ENCODE peak calls at places on chromosomes 5 and 9, in four cellular contexts. N is breast epithelium, R is stomach, T is upper lobe of left lung. C is an unnamed sample. For H3K4me1, the result is how much of the 10 kb centered on the place peaks cover.

GRCh38 chr9:125867752-125868400 is 120.7 kb downstream of the PBX3 start:
- DNase-seq in T (no peak), R (no peak), N (no peak), C (no peak)

GRCh38 chr5:141969783-141970741 is 1.2 kb downstream of the RNF14 start:
- DNase-seq in T (no peak), R (no peak), N (no peak), C (no peak)

GRCh38 chr5:178426326-178427130 is 163.7 kb downstream of the COL23A1 start:
- DNase-seq in N (no peak), T (peak), R (no peak), C (no peak)

GRCh38 chr5:77358566-77359205 is 133.4 kb downstream of the WDR41 start:
- DNase-seq in R (no peak), N (no peak), T (no peak), C (no peak)

GRCh38 chr9:82670000-82670399 is 392.9 kb downstream of the RASEF start:
- DNase-seq in T (no peak), N (no peak), R (no peak), C (no peak)

GRCh38 chr5:92613546-92613945 is 967.5 kb downstream of the NR2F1-AS1 start:
- DNase-seq in N (no peak), T (no peak), R (no peak), C (no peak)

GRCh38 chr9:108093773-108094675 is 604.5 kb upstream of the KLF4 start:
- DNase-seq in R (peak), T (no peak), N (no peak), C (no peak)

GRCh38 chr9:16309350-16310271 is 560.9 kb downstream of the BNC2 start:
- DNase-seq in R (no peak), T (peak), N (no peak), C (peak)

GRCh38 chr5:171149772-171150171 is 159.3 kb upstream of the TLX3 start:
- DNase-seq in R (no peak), T (no peak), N (no peak), C (no peak)

GRCh38 chr9:132572921-132573320 is 9.5 kb upstream of the BARHL1 start:
- DNase-seq in R (no peak), T (no peak), N (no peak), C (no peak)

GRCh38 chr5:96431376-96432244 is 1.4 kb downstream of the PCSK1 start:
- DNase-seq in R (no peak), T (no peak), N (no peak), C (no peak)

GRCh38 chr5:129609710-129610109 is 138.2 kb upstream of the MINAR2 start:
- DNase-seq in T (no peak), R (no peak), N (no peak), C (no peak)

GRCh38 chr5:122180863-122181519 is 51.6 kb downstream of the ZNF474 start:
- DNase-seq in N (no peak), T (no peak), R (no peak), C (no peak)

GRCh38 chr9:130041648-130042405 is 1.2 kb downstream of the FNBP1 start:
- DNase-seq in T (no peak), R (no peak), N (no peak), C (peak)

GRCh38 chr9:129442791-129443511 is 177.9 kb downstream of the C9orf50 start:
- DNase-seq in T (no peak), R (no peak), N (peak), C (no peak)

GRCh38 chr5:175576591-175576990 is 81.3 kb upstream of the HRH2 start:
- DNase-seq in R (no peak), N (no peak), T (no peak), C (no peak)

GRCh38 chr9:9133526-9133925 is 1333.9 kb upstream of the DMAC1 start:
- DNase-seq in R (no peak), T (no peak), N (no peak), C (no peak)

GRCh38 chr9:116276651-116277121 is 123.1 kb downstream of the PAPPA start:
- DNase-seq in T (peak), N (no peak), R (no peak), C (no peak)

GRCh38 chr5:71893451-71893850 is 174.4 kb downstream of the CARTPT start:
- DNase-seq in N (no peak), R (no peak), T (no peak), C (no peak)

GRCh38 chr5:69364414-69364813 is 4.9 kb downstream of the AK6 start:
- DNase-seq in N (no peak), R (no peak), T (no peak), C (no peak)

GRCh38 chr9:102497709-102498108 is 497.4 kb upstream of the CYLC2 start:
- DNase-seq in T (no peak), N (no peak), R (no peak), C (no peak)

GRCh38 chr5:122030251-122030650 is 47.8 kb downstream of the LOX start:
- DNase-seq in N (no peak), R (no peak), T (no peak), C (no peak)

GRCh38 chr9:108546223-108546622 is 309.6 kb downstream of the ACTL7B start:
- DNase-seq in N (no peak), R (no peak), T (no peak), C (no peak)

GRCh38 chr5:431001-431710 is 11.8 kb upstream of the EXOC3 start:
- DNase-seq in T (peak), R (peak), N (no peak), C (peak)

GRCh38 chr9:114098660-114099522 is at the start of gene KIF12:
- DNase-seq in N (no peak), T (peak), R (peak), C (no peak)

GRCh38 chr5:83714780-83715179 is 5.9 kb downstream of the HAPLN1 start:
- DNase-seq in T (no peak), R (no peak), N (no peak), C (no peak)

GRCh38 chr9:123326662-123327093 is 29.3 kb upstream of the CRB2 start:
- DNase-seq in T (no peak), N (no peak), R (no peak), C (no peak)

GRCh38 chr5:163943546-163943945 is 438.1 kb downstream of the MAT2B start:
- DNase-seq in N (no peak), T (no peak), R (no peak), C (no peak)

GRCh38 chr5:59133801-59134261 is 551.0 kb downstream of the RAB3C start:
- DNase-seq in T (no peak), R (no peak), N (no peak), C (no peak)

GRCh38 chr9:32142074-32142473 is 242.4 kb upstream of the ACO1 start:
- DNase-seq in T (no peak), R (no peak), N (no peak), C (no peak)

GRCh38 chr9:32136700-32137339 is 247.6 kb upstream of the ACO1 start:
- DNase-seq in T (no peak), N (no peak), R (no peak), C (no peak)
- TF ChIP-seq CTCF in T (no peak), N (no peak), R (no peak), C (no peak)

GRCh38 chr9:134355158-134355557 is 28.9 kb downstream of the RXRA start:
- DNase-seq in R (no peak), N (no peak), T (no peak), C (no peak)

GRCh38 chr9:134358026-134358967 is 32.0 kb downstream of the RXRA start:
- DNase-seq in T (peak), N (no peak), R (peak), C (peak)

GRCh38 chr9:134355561-134356278 is 29.5 kb downstream of the RXRA start:
- DNase-seq in N (no peak), R (peak), T (no peak), C (no peak)

GRCh38 chr9:134357631-134358025 is 31.4 kb downstream of the RXRA start:
- DNase-seq in R (no peak), N (no peak), T (no peak), C (no peak)

DNA sequence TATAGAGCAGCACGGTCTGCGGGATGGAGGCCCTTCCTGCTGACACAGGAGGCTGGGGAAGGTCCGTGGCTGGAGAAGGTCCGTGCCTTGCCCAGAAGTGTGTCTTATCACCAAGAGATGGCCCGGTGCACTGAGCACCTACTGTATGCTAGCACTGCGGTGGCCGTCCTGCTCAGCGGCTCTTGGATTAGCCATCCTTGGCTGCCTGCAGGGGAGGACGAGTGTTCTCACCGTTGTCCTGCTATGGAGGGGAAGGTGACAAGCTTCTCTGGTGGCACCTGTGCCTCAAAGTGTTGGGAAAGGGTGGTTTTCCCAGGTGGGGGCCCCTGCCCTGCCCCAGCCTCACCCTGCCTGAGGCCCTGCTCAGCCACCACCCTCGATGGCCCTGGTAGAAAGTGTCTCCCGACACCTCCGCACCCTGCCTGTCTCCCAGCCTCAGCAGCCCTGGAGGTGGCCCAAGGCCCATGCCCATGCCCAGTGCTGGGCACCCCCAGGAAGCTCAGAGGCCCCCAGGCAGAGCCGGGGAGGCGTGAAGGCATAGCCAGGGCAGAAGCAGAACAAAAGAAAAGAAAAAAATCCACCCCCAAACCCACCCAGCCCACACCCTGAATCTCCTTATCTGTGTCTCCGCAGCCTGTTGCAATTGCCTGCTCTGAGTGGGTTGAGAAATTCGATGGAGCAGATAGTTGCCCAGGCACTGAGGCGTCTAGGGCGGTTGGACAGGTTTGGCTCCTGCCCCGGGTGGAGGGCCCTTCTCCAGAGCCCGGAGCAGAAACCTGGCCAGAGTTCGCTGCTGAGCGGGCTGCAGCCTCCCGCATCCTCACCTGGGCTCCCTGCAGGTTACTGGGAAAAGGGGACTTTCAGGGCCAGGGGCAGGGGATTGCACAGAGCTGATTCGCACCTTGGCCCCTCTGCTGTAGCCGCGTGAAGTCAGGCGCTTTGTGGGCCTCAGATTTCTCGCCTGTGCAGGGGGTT is 30.5 kb downstream of the RXRA start:
- DNase-seq in R (peak), N (peak), T (no peak), C (no peak)
- H3K4me1 ChIP-seq in R (half or more), N (under half), T (half or more), C (under half)

GRCh38 chr5:132323202-132323601 is 29.0 kb downstream of the SLC22A4 start:
- DNase-seq in R (no peak), N (no peak), T (no peak), C (no peak)
- TF ChIP-seq POLR2AphosphoS5 in R (no peak), N (no peak), T (no peak), C (no peak)

GRCh38 chr5:1882337-1883119 is at the start of gene IRX4:
- DNase-seq in R (no peak), T (peak), N (no peak), C (no peak)

GRCh38 chr5:1881731-1882336 is 891 bp downstream of the IRX4 start:
- DNase-seq in T (peak), R (no peak), N (no peak), C (no peak)

GRCh38 chr5:1883925-1884637 is 1.4 kb upstream of the IRX4 start:
- DNase-seq in R (no peak), N (no peak), T (no peak), C (no peak)

GRCh38 chr5:1884638-1885475 is 2.1 kb upstream of the IRX4 start:
- DNase-seq in R (no peak), T (no peak), N (no peak), C (no peak)

GRCh38 chr5:1883120-1883924 is 597 bp upstream of the IRX4 start:
- DNase-seq in N (no peak), R (no peak), T (no peak), C (no peak)
- TF ChIP-seq CTCF in N (no peak), R (no peak), T (peak), C (no peak)

GRCh38 chr5:39411985-39412384 is 12.8 kb downstream of the DAB2 start:
- DNase-seq in T (no peak), R (no peak), N (no peak), C (no peak)

GRCh38 chr5:39414429-39414828 is 10.4 kb downstream of the DAB2 start:
- DNase-seq in R (no peak), N (no peak), T (no peak), C (no peak)

GRCh38 chr5:39412995-39413394 is 11.8 kb downstream of the DAB2 start:
- DNase-seq in N (no peak), R (no peak), T (no peak), C (no peak)

GRCh38 chr5:39417979-39418378 is 6.8 kb downstream of the DAB2 start:
- DNase-seq in T (no peak), R (no peak), N (no peak), C (no peak)

GRCh38 chr5:39415186-39415585 is 9.6 kb downstream of the DAB2 start:
- DNase-seq in T (no peak), N (no peak), R (no peak), C (no peak)
- H3K4me1 ChIP-seq in T (half or more), N (under half), R (half or more), C (under half)

GRCh38 chr5:14039063-14039462 is 94.6 kb upstream of the DNAH5 start:
- DNase-seq in R (no peak), N (no peak), T (no peak), C (no peak)

GRCh38 chr5:14039576-14039975 is 95.1 kb upstream of the DNAH5 start:
- DNase-seq in N (no peak), T (no peak), R (no peak), C (no peak)

GRCh38 chr5:14036947-14037346 is 92.5 kb upstream of the DNAH5 start:
- DNase-seq in R (no peak), N (no peak), T (no peak), C (no peak)

GRCh38 chr5:14036514-14036913 is 92.0 kb upstream of the DNAH5 start:
- DNase-seq in N (no peak), R (no peak), T (no peak), C (no peak)

DNA sequence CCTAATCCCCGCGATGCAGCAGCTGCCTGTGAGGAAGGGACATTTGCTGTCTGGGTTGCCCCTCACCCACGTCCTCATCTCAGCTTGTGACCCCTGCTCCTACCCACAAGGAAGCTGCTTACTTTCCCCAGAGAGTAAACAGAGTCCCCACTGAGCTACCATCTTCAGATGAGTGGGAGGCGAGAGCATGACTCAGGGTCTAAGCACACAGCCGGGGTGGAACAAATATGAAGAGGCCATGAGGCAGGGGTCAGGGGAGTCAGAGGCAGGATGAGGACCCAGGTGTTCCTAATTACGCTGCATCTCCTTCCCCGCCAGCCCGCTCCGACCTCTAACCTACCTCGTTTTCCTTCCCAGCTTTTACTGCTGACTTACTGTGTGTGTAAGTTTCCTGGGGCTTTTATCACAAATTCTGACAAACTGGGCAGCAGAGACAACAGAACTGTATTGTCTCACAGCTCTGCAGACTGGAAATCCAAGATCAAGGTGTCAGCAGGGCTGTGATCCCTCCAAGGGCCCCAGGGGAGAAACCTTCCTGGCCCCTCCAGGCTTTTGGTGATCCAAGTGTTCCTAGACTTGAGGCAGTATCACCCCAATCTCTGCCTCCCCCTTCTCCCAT is 94.0 kb upstream of the DNAH5 start:
- DNase-seq in T (no peak), N (no peak), R (no peak), C (no peak)
- TF ChIP-seq POLR2AphosphoS5 in T (no peak), N (no peak), R (no peak), C (no peak)